ENCODE peak calls at places on chromosomes 4 and X, in ten cellular contexts. Z is renal cortical epithelial cell; V is activated T-helper 1 cell treated with anti-CD3 and anti-CD28 coated beads, Interleukin-2, amount 50 U/mL, for 16 hours; L is Right ventricle myocardium superior; D is GM06990; I is hypothalamus; M is dorsolateral prefrontal cortex; J is choroid plexus epithelial cell; P is mucosa of descending colon; F is GM12865. C is an unnamed sample.

GRCh38 chr4:83251074-83251835 is 33.3 kb downstream of the COQ2 start:
- DNase-seq in Z (peak), V (no peak), L (no peak), D (no peak), I (no peak), M (no peak), J (no peak), P (no peak), F (no peak), C (no peak)

GRCh38 chr4:109690690-109691410 is 12.4 kb downstream of the CASP6 start:
- DNase-seq in Z (no peak), V (no peak), L (no peak), D (no peak), I (no peak), M (no peak), J (no peak), P (no peak), F (peak), C (no peak)

GRCh38 chr4:105113800-105114199 is 32.9 kb upstream of the TET2 start:
- DNase-seq in Z (peak), V (no peak), L (no peak), D (peak), I (no peak), M (no peak), J (no peak), P (no peak), F (peak), C (no peak)

GRCh38 chr4:54213812-54214211 is 15.3 kb upstream of the PDGFRA start:
- DNase-seq in Z (no peak), V (no peak), L (no peak), D (no peak), I (no peak), M (no peak), J (no peak), P (no peak), F (no peak), C (no peak)

GRCh38 chr4:110007217-110007616 is 94.5 kb downstream of the EGF start:
- DNase-seq in Z (peak), V (no peak), L (no peak), D (no peak), I (no peak), M (no peak), J (no peak), P (no peak), F (no peak), C (no peak)

GRCh38 chr4:26015133-26015651 is 101.2 kb downstream of the SMIM20 start:
- DNase-seq in Z (peak), V (no peak), L (peak), D (no peak), I (peak), M (no peak), J (peak), P (peak), F (no peak), C (no peak)

GRCh38 chr4:47945930-47946726 is 31.7 kb upstream of the NFXL1 start:
- DNase-seq in Z (no peak), V (no peak), L (no peak), D (no peak), I (no peak), M (no peak), J (peak), P (no peak), F (no peak), C (peak)

GRCh38 chrX:49838374-49838773 is 9.3 kb downstream of the PAGE4 start:
- DNase-seq in Z (peak), V (no peak), L (no peak), D (no peak), I (no peak), M (no peak), J (peak), P (peak), F (peak), C (peak)

GRCh38 chr4:175935016-175935661 is 123.1 kb upstream of the GPM6A start:
- DNase-seq in Z (peak), V (no peak), L (no peak), D (no peak), I (no peak), M (no peak), J (no peak), P (no peak), F (no peak), C (peak)

GRCh38 chr4:77466430-77466829 is 139.2 kb upstream of the CXCL13 start:
- DNase-seq in Z (no peak), V (no peak), L (no peak), D (no peak), I (no peak), M (no peak), J (no peak), P (no peak), F (no peak), C (no peak)

GRCh38 chr4:143287571-143287923 is 49.1 kb upstream of the GAB1 start:
- DNase-seq in Z (no peak), V (no peak), L (no peak), D (no peak), I (no peak), M (no peak), J (no peak), P (no peak), F (peak), C (peak)

GRCh38 chr4:26885912-26886274 is 25.3 kb downstream of the STIM2 start:
- DNase-seq in Z (no peak), V (no peak), L (no peak), D (peak), I (no peak), M (no peak), J (no peak), P (peak), F (peak), C (no peak)

GRCh38 chr4:154004450-154004849 is 215.6 kb upstream of the SFRP2 start:
- DNase-seq in Z (no peak), V (no peak), L (no peak), D (no peak), I (no peak), M (no peak), J (no peak), P (no peak), F (no peak), C (no peak)

GRCh38 chr4:44532851-44533250 is 84.2 kb upstream of the KCTD8 start:
- DNase-seq in Z (no peak), V (no peak), L (no peak), D (no peak), I (no peak), M (no peak), J (no peak), P (no peak), F (no peak), C (no peak)

GRCh38 chrX:119187298-119187697 is 48.8 kb upstream of the PGRMC1 start:
- DNase-seq in Z (no peak), V (no peak), L (no peak), D (no peak), I (no peak), M (no peak), J (no peak), P (no peak), F (no peak), C (no peak)

GRCh38 chrX:115494133-115494532 is 66.8 kb upstream of the PLS3 start:
- DNase-seq in Z (no peak), V (no peak), L (no peak), D (no peak), I (no peak), M (no peak), J (peak), P (no peak), F (no peak), C (no peak)

GRCh38 chr4:2712261-2712842 is 43.8 kb downstream of the TNIP2 start:
- DNase-seq in Z (peak), V (no peak), L (no peak), D (no peak), I (no peak), M (no peak), J (peak), P (no peak), F (peak), C (peak)

GRCh38 chrX:106726485-106727437 is at the start of gene RNF128:
- DNase-seq in Z (peak), V (no peak), L (no peak), D (no peak), I (peak), M (peak), J (peak), P (peak), F (no peak), C (peak)

GRCh38 chrX:124346064-124346876 is at the start of gene SH2D1A:
- DNase-seq in Z (no peak), V (no peak), L (no peak), D (no peak), I (no peak), M (no peak), J (no peak), P (peak), F (no peak), C (no peak)

GRCh38 chrX:46710425-46710824 is 48.5 kb downstream of the SLC9A7 start:
- DNase-seq in Z (peak), V (no peak), L (no peak), D (no peak), I (no peak), M (no peak), J (peak), P (no peak), F (peak), C (no peak)

GRCh38 chr4:55865228-55865806 is 11.9 kb downstream of the EXOC1 start:
- DNase-seq in Z (peak), V (no peak), L (no peak), D (no peak), I (no peak), M (no peak), J (peak), P (no peak), F (no peak), C (no peak)

GRCh38 chr4:182862166-182862875 is 54.9 kb downstream of the DCTD start:
- DNase-seq in Z (no peak), V (no peak), L (no peak), D (no peak), I (no peak), M (no peak), J (no peak), P (no peak), F (no peak), C (peak)

GRCh38 chr4:24382381-24382780 is 202.0 kb downstream of the DHX15 start:
- DNase-seq in Z (peak), V (no peak), L (no peak), D (no peak), I (no peak), M (no peak), J (no peak), P (no peak), F (peak), C (no peak)

GRCh38 chr4:186068581-186069402 is at the start of gene TLR3:
- DNase-seq in Z (peak), V (no peak), L (no peak), D (no peak), I (no peak), M (no peak), J (peak), P (peak), F (no peak), C (no peak)

GRCh38 chrX:106875151-106875550 is 28.0 kb downstream of the RIPPLY1 start:
- DNase-seq in Z (no peak), V (no peak), L (no peak), D (no peak), I (no peak), M (no peak), J (peak), P (no peak), F (no peak), C (no peak)

GRCh38 chr4:82480786-82481317 is 50.5 kb downstream of the ENOPH1 start:
- DNase-seq in Z (no peak), V (no peak), L (no peak), D (no peak), I (no peak), M (no peak), J (no peak), P (no peak), F (no peak), C (no peak)

GRCh38 chr4:155271557-155271956 is 63.1 kb downstream of the NPY2R start:
- DNase-seq in Z (no peak), V (no peak), L (no peak), D (no peak), I (no peak), M (no peak), J (peak), P (no peak), F (no peak), C (no peak)

GRCh38 chrX:132216283-132216682 is 3.0 kb downstream of the RAP2C start:
- DNase-seq in Z (peak), V (no peak), L (no peak), D (no peak), I (no peak), M (no peak), J (no peak), P (no peak), F (no peak), C (no peak)

GRCh38 chr4:76879731-76880364 is 18.1 kb downstream of the SOWAHB start:
- DNase-seq in Z (no peak), V (no peak), L (no peak), D (no peak), I (no peak), M (no peak), J (peak), P (no peak), F (no peak), C (no peak)

GRCh38 chrX:109911046-109911445 is 91.9 kb upstream of the TMEM164 start:
- DNase-seq in Z (peak), V (no peak), L (no peak), D (no peak), I (no peak), M (no peak), J (no peak), P (no peak), F (no peak), C (peak)

GRCh38 chr4:120709986-120710385 is 212.5 kb downstream of the PRDM5 start:
- DNase-seq in Z (peak), V (no peak), L (no peak), D (no peak), I (no peak), M (no peak), J (peak), P (no peak), F (no peak), C (no peak)

GRCh38 chr4:54695359-54696149 is 37.8 kb downstream of the KIT start:
- DNase-seq in Z (no peak), V (no peak), L (no peak), D (no peak), I (no peak), M (no peak), J (no peak), P (no peak), F (no peak), C (no peak)

GRCh38 chr4:124937993-124938392 is 225.5 kb upstream of the ANKRD50 start:
- DNase-seq in Z (no peak), V (no peak), L (no peak), D (no peak), I (no peak), M (no peak), J (no peak), P (no peak), F (no peak), C (no peak)

GRCh38 chr4:159242427-159242826 is 139.5 kb downstream of the RAPGEF2 start:
- DNase-seq in Z (no peak), V (no peak), L (no peak), D (no peak), I (no peak), M (no peak), J (no peak), P (no peak), F (no peak), C (no peak)